ENCODE peak calls at places on chromosomes 1 and 21, in ten cellular contexts. A is heart left ventricle, P is adrenal gland, N is ovary, R is IMR-90, L is esophagus squamous epithelium, B is stomach, I is tibial nerve, T is NB4, V is suprapubic skin. E is an unnamed sample.

GRCh38 chr21:44778094-44778493 is 23.5 kb downstream of the UBE2G2 start:
- DNase-seq in V (no peak), P (no peak), I (no peak), B (no peak), L (no peak), N (no peak), R (no peak), T (no peak), A (no peak), E (no peak)

GRCh38 chr1:3472906-3473305 is 18.4 kb downstream of the ARHGEF16 start:
- DNase-seq in T (no peak), P (no peak), V (no peak), A (no peak), I (no peak), R (no peak), B (no peak), L (no peak), N (no peak), E (no peak)

GRCh38 chr1:169124459-169124858 is 18.0 kb downstream of the ATP1B1 start:
- DNase-seq in B (no peak), L (no peak), R (no peak), V (no peak), N (no peak), P (no peak), T (no peak), A (no peak), I (no peak), E (no peak)

GRCh38 chr1:199551967-199552565 is 475.4 kb upstream of the NR5A2 start:
- DNase-seq in B (no peak), A (no peak), N (no peak), R (peak), T (peak), V (no peak), P (peak), L (no peak), I (no peak), E (no peak)

GRCh38 chr1:192983349-192983980 is 75.7 kb downstream of the UCHL5 start:
- DNase-seq in R (peak), A (no peak), P (no peak), L (no peak), N (no peak), I (no peak), B (no peak), V (no peak), T (no peak), E (no peak)

GRCh38 chr1:15452866-15453571 is 3.5 kb upstream of the CELA2A start:
- DNase-seq in R (no peak), N (no peak), I (no peak), L (no peak), V (no peak), T (no peak), P (no peak), A (no peak), B (no peak), E (no peak)

GRCh38 chr1:3604468-3604974 is 6.8 kb downstream of the MEGF6 start:
- DNase-seq in R (no peak), A (no peak), L (no peak), V (no peak), B (no peak), T (peak), I (no peak), P (no peak), N (no peak), E (no peak)

GRCh38 chr1:21607549-21608529 is 61.3 kb downstream of the RAP1GAP start:
- DNase-seq in I (no peak), A (peak), N (peak), T (peak), P (peak), R (peak), B (peak), L (no peak), V (no peak), E (peak)

GRCh38 chr21:45615145-45615711 is 28.3 kb upstream of the PCBP3 start:
- DNase-seq in B (peak), P (no peak), L (no peak), I (no peak), V (peak), T (peak), A (no peak), N (no peak), R (peak), E (no peak)

GRCh38 chr1:185045793-185046441 is 559 bp downstream of the RNF2 start:
- DNase-seq in T (peak), V (no peak), I (no peak), L (no peak), B (peak), A (no peak), N (no peak), R (peak), P (peak), E (no peak)

GRCh38 chr1:202203238-202204039 is 9.8 kb downstream of the LGR6 start:
- DNase-seq in L (no peak), P (no peak), A (no peak), I (no peak), R (no peak), B (no peak), T (no peak), V (no peak), N (no peak), E (no peak)

DNA sequence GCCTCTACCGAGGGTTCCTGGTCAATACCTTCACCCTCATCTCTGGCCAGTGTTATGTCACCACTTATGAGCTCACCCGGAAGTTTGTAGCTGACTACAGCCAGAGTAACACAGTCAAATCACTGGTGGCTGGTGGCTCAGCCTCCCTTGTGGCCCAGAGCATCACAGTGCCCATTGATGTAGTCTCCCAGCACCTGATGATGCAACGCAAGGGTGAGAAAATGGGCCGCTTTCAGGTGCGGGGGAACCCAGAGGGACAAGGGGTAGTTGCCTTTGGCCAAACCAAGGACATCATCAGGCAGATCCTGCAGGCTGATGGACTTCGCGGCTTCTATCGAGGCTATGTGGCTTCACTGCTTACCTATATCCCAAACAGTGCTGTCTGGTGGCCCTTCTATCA is 6.2 kb downstream of the SLC25A44 start:
- DNase-seq in T (no peak), I (no peak), V (no peak), B (no peak), P (no peak), A (no peak), N (no peak), L (no peak), R (no peak), E (no peak)
- TF ChIP-seq POLR2A in T (no peak), I (no peak), V (no peak), B (no peak), P (no peak), A (no peak), N (no peak), L (no peak), R (no peak), E (no peak)

DNA sequence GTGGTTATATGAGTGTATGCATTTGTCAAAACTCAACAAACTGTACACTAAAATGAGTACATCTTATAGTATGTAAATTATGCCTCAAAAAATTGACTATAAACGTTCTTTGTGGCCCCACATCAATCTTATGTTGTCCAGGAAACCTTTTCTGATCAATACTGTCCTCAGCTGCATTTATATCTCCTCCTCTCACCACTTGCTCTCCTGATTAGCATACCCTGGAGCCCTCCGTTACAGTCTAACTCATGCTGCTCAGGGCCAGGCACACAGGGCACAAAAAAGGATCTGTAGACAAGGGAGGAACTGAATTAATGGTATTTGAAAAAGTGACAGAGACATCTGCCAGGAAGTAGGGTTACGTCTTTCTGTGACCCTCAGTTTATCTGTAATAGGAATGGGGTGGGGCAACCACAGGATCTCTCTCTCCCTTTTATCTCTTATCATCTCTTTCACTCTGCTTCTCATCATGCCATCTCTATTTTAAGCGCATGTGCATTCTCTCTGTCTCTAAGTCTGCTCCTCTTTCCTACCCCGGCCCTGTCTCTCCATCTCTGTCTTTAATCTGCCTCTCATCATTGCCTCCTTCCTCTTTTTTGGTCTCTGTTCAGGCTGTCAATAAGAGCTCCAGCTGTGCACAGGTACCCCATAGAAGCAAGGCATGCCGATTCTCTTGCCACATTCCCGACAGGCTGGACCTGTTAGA is 7.1 kb upstream of the TAL1 start:
- DNase-seq in I (no peak), N (no peak), R (no peak), B (no peak), T (no peak), A (no peak), P (no peak), V (no peak), L (no peak), E (no peak)
- TF ChIP-seq POLR2A in I (no peak), N (no peak), R (no peak), B (no peak), T (no peak), A (no peak), P (no peak), V (no peak), L (no peak), E (no peak)

GRCh38 chr1:1217621-1218523 is 3.9 kb upstream of the TNFRSF4 start:
- DNase-seq in A (no peak), B (no peak), L (no peak), N (no peak), I (no peak), P (no peak), R (no peak), V (no peak), T (no peak), E (no peak)
- TF ChIP-seq POLR2A in A (no peak), B (no peak), L (no peak), N (no peak), I (no peak), P (no peak), R (no peak), V (no peak), T (no peak), E (no peak)

DNA sequence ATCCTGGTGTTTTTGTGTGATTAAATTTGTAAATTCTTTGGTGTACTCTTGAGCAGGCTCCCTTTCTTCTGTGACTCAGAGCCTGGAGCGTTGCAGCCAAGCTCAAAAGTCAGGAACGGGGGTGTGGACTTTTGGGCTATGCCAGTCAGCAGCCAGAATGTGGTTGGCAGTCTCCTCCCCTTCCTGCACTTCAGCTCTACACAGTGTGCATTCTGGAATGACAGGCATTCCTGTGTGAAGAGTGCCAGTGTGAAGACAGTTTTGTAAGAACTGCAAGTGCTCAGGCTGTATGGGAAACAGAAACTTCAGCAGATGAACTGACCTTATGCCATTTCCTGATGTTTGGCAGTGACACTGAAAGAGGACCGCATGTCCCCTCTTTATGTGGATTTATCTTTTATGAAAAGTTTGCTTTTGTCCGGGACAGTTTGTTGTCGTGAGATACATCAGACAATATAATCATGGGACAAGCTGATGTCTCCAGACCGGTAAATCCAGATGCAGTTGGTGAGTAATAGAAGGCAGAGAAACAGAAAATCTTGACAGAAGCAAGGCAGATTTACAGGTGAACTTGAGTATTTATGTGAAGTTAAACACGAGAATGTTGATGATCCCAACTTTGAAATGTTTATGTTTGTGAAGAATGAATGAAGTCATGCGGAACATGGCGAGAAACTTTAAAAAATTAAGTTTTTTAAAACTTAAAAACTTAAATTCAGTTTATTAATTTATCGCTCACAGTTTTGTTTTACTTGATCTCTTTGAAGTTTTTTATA is 67.7 kb upstream of the RCC1 start:
- DNase-seq in B (peak), R (peak), P (peak), N (peak), L (peak), A (peak), V (peak), T (peak), I (peak), E (peak)
- TF ChIP-seq POLR2A in B (peak), R (peak), P (peak), N (no peak), L (peak), A (no peak), V (peak), T (no peak), I (peak), E (peak)

GRCh38 chr1:101219919-101220695 is 16.7 kb upstream of the S1PR1 start:
- DNase-seq in B (no peak), I (no peak), V (no peak), T (no peak), A (peak), N (no peak), L (no peak), P (no peak), R (no peak), E (no peak)

GRCh38 chr1:101217148-101217547 is 19.7 kb upstream of the S1PR1 start:
- DNase-seq in I (no peak), N (no peak), A (no peak), R (no peak), P (no peak), L (no peak), B (no peak), T (no peak), V (no peak), E (no peak)

GRCh38 chr1:101220906-101221305 is 15.9 kb upstream of the S1PR1 start:
- DNase-seq in L (no peak), V (no peak), R (no peak), B (no peak), T (no peak), I (no peak), A (no peak), N (no peak), P (no peak), E (no peak)

GRCh38 chr1:101216623-101217022 is 20.2 kb upstream of the S1PR1 start:
- DNase-seq in T (no peak), V (no peak), R (no peak), L (no peak), P (no peak), B (no peak), A (no peak), I (no peak), N (no peak), E (no peak)

DNA sequence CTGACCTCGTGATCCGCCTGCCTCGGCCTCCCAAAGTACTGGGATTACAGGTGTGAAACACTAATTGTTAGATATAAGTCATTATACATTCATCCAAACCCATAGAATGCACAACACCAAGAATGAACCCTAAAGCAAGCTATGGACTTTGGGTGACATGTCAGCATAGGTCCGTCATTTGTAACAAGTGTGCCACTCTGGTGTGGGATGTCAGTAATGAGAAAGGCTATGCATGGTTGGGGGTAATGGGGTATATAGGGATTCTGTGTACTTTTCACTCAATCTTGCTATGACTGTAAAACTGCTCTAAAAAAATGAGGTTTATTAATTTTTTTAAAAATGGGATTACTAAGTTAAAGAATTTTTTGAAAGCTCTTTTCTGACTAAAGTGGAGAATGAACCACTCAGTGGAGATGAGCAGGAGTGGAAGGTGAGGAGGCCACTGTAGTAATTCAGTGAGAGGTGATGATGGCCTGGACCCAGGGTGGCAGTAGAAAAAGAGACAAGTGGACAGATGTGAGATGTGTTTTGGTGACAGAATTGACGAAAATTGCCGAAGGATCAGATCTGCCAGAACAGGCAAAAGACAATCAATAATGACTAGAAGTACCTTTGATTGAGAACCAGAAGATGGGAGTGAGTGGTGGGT is 21.3 kb upstream of the S1PR1 start:
- DNase-seq in A (no peak), N (no peak), L (no peak), T (no peak), V (no peak), P (no peak), B (no peak), R (no peak), I (no peak), E (no peak)
- TF ChIP-seq POLR2A in A (no peak), N (no peak), L (no peak), T (no peak), V (no peak), P (no peak), B (no peak), R (no peak), I (no peak), E (no peak)

GRCh38 chr1:6207921-6208320 is 2.0 kb downstream of the RNF207 start:
- DNase-seq in A (no peak), T (no peak), R (no peak), L (no peak), B (no peak), V (no peak), P (no peak), I (no peak), N (no peak), E (no peak)

GRCh38 chr1:6208723-6209660 is 3.1 kb downstream of the RNF207 start:
- DNase-seq in V (no peak), N (peak), A (peak), R (peak), P (peak), I (no peak), L (no peak), T (peak), B (peak), E (no peak)

GRCh38 chr1:6207075-6207885 is 1.4 kb downstream of the RNF207 start:
- DNase-seq in P (no peak), I (no peak), B (no peak), V (no peak), A (no peak), R (no peak), L (no peak), N (no peak), T (no peak), E (no peak)

GRCh38 chr1:6209661-6210605 is 4.0 kb downstream of the RNF207 start:
- DNase-seq in R (no peak), T (peak), N (no peak), V (no peak), I (no peak), P (no peak), L (no peak), B (no peak), A (no peak), E (no peak)

DNA sequence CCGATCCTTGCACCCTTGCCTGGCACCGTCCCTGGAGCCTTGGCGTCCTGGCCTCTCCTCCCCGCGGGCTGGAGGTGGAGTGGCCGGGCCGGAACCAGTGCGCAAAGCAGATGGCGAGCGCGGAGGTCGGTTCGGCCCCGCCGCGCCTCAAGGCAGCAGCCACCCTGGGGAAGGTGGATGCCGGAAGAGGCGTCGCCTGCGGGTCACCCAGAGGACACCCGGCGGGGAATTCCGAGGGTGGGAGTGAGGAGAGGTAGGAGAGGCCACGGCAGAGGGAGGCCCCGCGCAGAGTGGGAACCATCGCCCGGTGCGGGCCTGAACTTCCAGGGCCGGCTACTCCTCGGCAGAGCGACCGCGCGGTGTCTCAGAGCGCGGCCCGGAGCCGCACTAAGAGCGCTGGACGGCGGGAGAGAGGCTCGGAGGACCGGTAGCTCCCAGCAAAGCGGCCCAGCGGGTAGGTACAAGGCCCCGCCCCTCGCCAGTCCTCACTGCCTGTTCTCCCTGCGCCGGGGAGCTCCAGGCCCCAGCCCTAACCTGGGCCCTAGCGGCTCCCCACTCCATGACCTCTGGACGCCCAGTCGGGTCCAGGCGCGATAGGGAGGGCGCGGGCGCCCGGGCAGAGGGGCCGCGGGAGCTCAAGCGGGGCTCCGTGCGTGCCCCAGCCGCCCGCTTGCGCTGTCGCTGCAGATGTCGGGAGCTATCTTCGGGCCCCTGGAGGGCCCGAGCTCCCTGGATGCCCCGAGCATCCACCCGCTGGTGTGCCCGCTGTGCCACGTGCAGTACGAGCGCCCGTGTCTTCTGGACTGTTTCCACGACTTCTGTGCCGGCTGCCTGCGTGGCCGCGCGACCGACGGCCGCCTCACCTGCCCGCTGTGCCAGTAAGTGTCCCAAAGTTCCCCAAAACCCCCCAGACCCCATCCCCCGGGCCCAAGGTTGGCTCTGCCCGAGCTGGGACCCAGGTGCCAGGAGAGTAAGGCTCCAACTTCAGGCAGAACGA is at the start of gene RNF207:
- DNase-seq in A (peak), I (no peak), R (peak), L (no peak), B (peak), V (no peak), P (peak), N (peak), T (peak), E (no peak)
- TF ChIP-seq POLR2A in A (peak), I (no peak), R (no peak), L (peak), B (peak), V (no peak), P (peak), N (no peak), T (no peak), E (no peak)

E was measured in gastrocnemius medialis.